ENCODE peak calls at places on chromosomes 7 and 10, in seven cellular contexts. Y is AG04450; J is GM23248; F is choroid plexus epithelial cell; I is CD4-positive, alpha-beta memory T cell; H is PC-9; G is GM23338. W is an unnamed sample.

GRCh38 chr7:71752171-71752935 is 620.4 kb downstream of the GALNT17 start:
- DNase-seq in Y (no peak), J (peak; percentile 46), F (peak; percentile 10), I (no peak), H (peak; percentile 64), G (peak; percentile 91), W (peak; percentile 11)

GRCh38 chr10:69326692-69327091 is 48.4 kb downstream of the HK1 start:
- DNase-seq in Y (no peak), J (no peak), F (no peak), I (no peak), H (no peak), G (no peak), W (no peak)

GRCh38 chr10:110074298-110074697 is 66.5 kb downstream of the ADD3 start:
- DNase-seq in Y (no peak), J (peak; percentile 21), F (peak; percentile 33), I (no peak), H (no peak), G (no peak), W (peak; percentile 75)

GRCh38 chr10:76763360-76763759 is 874.2 kb downstream of the KCNMA1 start:
- DNase-seq in Y (no peak), J (no peak), F (no peak), I (no peak), H (no peak), G (no peak), W (no peak)

GRCh38 chr7:107945332-107945731 is 54.3 kb downstream of the DLD start:
- DNase-seq in Y (no peak), J (no peak), F (no peak), I (no peak), H (no peak), G (no peak), W (no peak)

GRCh38 chr7:124590814-124591213 is 174.8 kb downstream of the GPR37 start:
- DNase-seq in Y (no peak), J (no peak), F (no peak), I (no peak), H (no peak), G (no peak), W (no peak)

GRCh38 chr7:101244385-101245146 is at the start of gene FIS1:
- DNase-seq in Y (peak; percentile 52), J (peak; percentile 98), F (peak; percentile 92), I (peak; percentile 93), H (peak; percentile 95), G (peak; percentile 98), W (peak; percentile 91)

GRCh38 chr7:66099551-66100407 is 14.9 kb upstream of the CRCP start:
- DNase-seq in Y (peak; percentile 61), J (peak; percentile 87), F (peak; percentile 94), I (peak; percentile 25), H (peak; percentile 85), G (peak; percentile 77), W (peak; percentile 91)

GRCh38 chr7:79982151-79982770 is 152.4 kb upstream of the GNAI1 start:
- DNase-seq in Y (peak; percentile 52), J (peak; percentile 61), F (peak; percentile 51), I (no peak), H (no peak), G (no peak), W (no peak)

GRCh38 chr10:24707445-24707844 is 16.2 kb downstream of the ARHGAP21 start:
- DNase-seq in Y (no peak), J (peak; percentile 22), F (no peak), I (no peak), H (no peak), G (no peak), W (no peak)

GRCh38 chr7:45986355-45987298 is 65.6 kb upstream of the IGFBP3 start:
- DNase-seq in Y (no peak), J (no peak), F (no peak), I (no peak), H (no peak), G (no peak), W (no peak)

GRCh38 chr10:70934701-70935100 is 46.3 kb upstream of the PCBD1 start:
- DNase-seq in Y (no peak), J (no peak), F (no peak), I (no peak), H (no peak), G (no peak), W (no peak)

GRCh38 chr10:71695502-71696476 is 23.8 kb downstream of the C10orf105 start:
- DNase-seq in Y (no peak), J (no peak), F (no peak), I (no peak), H (no peak), G (no peak), W (no peak)

GRCh38 chr7:101936612-101937231 is 119.3 kb downstream of the CUX1 start:
- DNase-seq in Y (no peak), J (peak; percentile 83), F (peak; percentile 65), I (no peak), H (no peak), G (peak; percentile 87), W (peak; percentile 70)

GRCh38 chr7:132618956-132619305 is 42.7 kb upstream of the PLXNA4 start:
- DNase-seq in Y (no peak), J (peak; percentile 66), F (peak; percentile 50), I (no peak), H (no peak), G (no peak), W (peak; percentile 48)

GRCh38 chr7:112777406-112777805 is 12.8 kb downstream of the TMEM168 start:
- DNase-seq in Y (no peak), J (no peak), F (no peak), I (no peak), H (no peak), G (no peak), W (no peak)

GRCh38 chr10:110364531-110364937 is 59.8 kb upstream of the SMNDC1 start:
- DNase-seq in Y (no peak), J (no peak), F (no peak), I (no peak), H (no peak), G (no peak), W (no peak)

GRCh38 chr10:109996766-109997171 is 11.0 kb upstream of the ADD3 start:
- DNase-seq in Y (no peak), J (no peak), F (no peak), I (no peak), H (no peak), G (no peak), W (no peak)

GRCh38 chr7:132207211-132207610 is 369.1 kb downstream of the PLXNA4 start:
- DNase-seq in Y (no peak), J (no peak), F (no peak), I (no peak), H (no peak), G (no peak), W (no peak)

GRCh38 chr10:96598841-96599240 is 12.0 kb upstream of the TM9SF3 start:
- DNase-seq in Y (no peak), J (no peak), F (no peak), I (no peak), H (no peak), G (no peak), W (no peak)

DNA sequence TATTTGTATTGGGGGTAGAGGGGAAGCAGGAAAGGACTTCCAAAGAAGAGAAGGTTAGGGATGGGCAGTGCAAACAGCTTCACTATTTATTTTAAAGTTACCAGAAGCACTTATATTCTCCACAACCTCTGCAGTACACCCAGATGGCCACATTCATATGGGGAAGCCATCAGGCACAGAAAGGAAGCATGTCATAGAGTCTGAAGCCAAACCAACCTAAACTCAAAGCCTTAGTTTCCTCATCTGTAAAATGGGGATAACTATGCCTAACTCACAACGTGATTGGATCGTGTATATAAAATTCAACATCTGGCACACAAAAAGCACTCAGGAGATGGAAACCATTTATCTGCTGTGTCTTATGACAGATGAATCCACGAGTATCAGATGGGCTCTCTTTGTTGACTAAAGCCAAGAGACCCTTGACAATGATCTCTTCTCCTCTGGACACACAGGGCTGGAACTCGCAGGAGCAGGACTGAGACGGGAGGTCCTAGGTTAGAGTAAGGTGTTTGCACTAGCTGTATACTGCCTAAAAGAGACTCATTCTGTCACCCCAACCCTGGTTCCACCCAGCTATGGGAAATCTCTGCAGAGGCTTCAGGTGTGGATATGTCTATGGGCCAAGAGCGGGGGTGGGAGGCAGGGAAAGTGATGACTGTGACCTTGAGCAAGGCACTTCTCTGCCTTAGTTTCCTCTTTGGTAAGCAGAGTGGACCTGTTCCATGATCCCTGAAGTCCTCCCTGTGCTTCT is 1.8 kb downstream of the KIAA1549 start:
- DNase-seq in Y (no peak), J (peak; percentile 61), F (peak; percentile 52), I (no peak), H (no peak), G (no peak), W (peak; percentile 27)
- H3K4me3 ChIP-seq in Y (peak overlapping the region; percentile 74), J (peak overlapping the region; percentile 96), F (no peak overlapping the region), I (no peak overlapping the region), H (peak overlapping the region; percentile 73), G (peak overlapping the region; percentile 92), W (no peak overlapping the region)

DNA sequence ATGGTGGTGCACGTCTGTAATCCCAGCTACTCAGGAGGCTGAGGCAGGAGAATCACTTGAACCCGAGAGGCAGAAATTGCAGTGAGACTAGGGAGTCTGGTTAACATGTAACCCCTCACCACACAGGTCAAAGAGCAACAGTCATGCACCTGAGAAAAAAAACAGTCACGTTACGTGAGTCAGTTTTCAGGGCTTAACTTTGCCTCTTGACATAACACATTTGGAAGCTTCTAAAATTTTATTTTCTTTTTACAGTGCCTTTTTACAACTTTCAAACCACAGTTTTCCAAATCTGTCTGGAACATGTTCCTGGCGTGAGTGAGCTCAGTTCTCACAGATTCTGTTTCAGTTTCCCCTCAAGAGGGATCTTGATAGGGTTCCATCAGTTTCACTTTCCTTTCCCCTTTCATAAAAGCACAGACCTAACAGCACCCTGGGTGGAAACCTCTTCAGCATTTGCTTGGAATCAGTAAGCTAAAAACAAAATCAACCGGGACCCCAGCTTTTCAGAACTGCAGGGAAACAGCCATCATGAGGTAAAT is 4.4 kb downstream of the IFIT3 start:
- DNase-seq in Y (no peak), J (peak; percentile 75), F (peak; percentile 92), I (peak; percentile 59), H (no peak), G (no peak), W (peak; percentile 77)
- H3K4me3 ChIP-seq in Y (peak overlapping the region; percentile 42), J (peak overlapping the region; percentile 79), F (peak overlapping the region; percentile 42), I (peak overlapping the region; percentile 10), H (no peak overlapping the region), G (no peak overlapping the region), W (peak overlapping the region; percentile 28)

GRCh38 chr7:155482511-155483183 is 24.7 kb downstream of the EN2 start:
- DNase-seq in Y (no peak), J (no peak), F (no peak), I (peak; percentile 19), H (no peak), G (no peak), W (no peak)

GRCh38 chr7:155484483-155485399 is 26.8 kb downstream of the EN2 start:
- DNase-seq in Y (no peak), J (no peak), F (no peak), I (no peak), H (no peak), G (no peak), W (no peak)

GRCh38 chr7:155483868-155484325 is 26.0 kb downstream of the EN2 start:
- DNase-seq in Y (no peak), J (no peak), F (no peak), I (no peak), H (no peak), G (no peak), W (no peak)

GRCh38 chr7:155481764-155482163 is 23.8 kb downstream of the EN2 start:
- DNase-seq in Y (no peak), J (no peak), F (no peak), I (no peak), H (no peak), G (no peak), W (no peak)

GRCh38 chr7:155483245-155483644 is 25.3 kb downstream of the EN2 start:
- DNase-seq in Y (no peak), J (no peak), F (no peak), I (no peak), H (no peak), G (no peak), W (no peak)
- H3K4me3 ChIP-seq in Y (no peak overlapping the region), J (no peak overlapping the region), F (no peak overlapping the region), I (no peak overlapping the region), H (no peak overlapping the region), G (no peak overlapping the region), W (no peak overlapping the region)

GRCh38 chr10:9275861-9276260 is 1221.4 kb downstream of the GATA3 start:
- DNase-seq in Y (no peak), J (no peak), F (no peak), I (no peak), H (no peak), G (no peak), W (no peak)
- H3K4me3 ChIP-seq in Y (no peak overlapping the region), J (no peak overlapping the region), F (no peak overlapping the region), I (no peak overlapping the region), H (no peak overlapping the region), G (no peak overlapping the region), W (no peak overlapping the region)

W was measured in cardiac fibroblast.